ENCODE peak calls at places on chromosomes 11 and 22, in six cellular contexts. Q is A549, X is endothelial cell of umbilical vein, I is NB4, S is tibial nerve, U is Peyer's patch. E is an unnamed sample.

GRCh38 chr11:62889484-62890437 is 9.1 kb downstream of the SLC3A2 start:
- DNase-seq in I (peak), S (no peak), X (peak), U (no peak), Q (peak), E (no peak)

GRCh38 chr11:8357891-8358566 is 94.4 kb upstream of the LMO1 start:
- DNase-seq in I (no peak), S (no peak), Q (no peak), U (no peak), X (no peak), E (no peak)

GRCh38 chr11:8192896-8193209 is 24.0 kb upstream of the RIC3 start:
- DNase-seq in S (no peak), I (no peak), U (no peak), X (no peak), Q (no peak), E (no peak)

GRCh38 chr11:64864473-64865285 is 13.7 kb downstream of the EHD1 start:
- DNase-seq in U (peak), Q (no peak), X (peak), I (peak), S (peak), E (peak)

GRCh38 chr11:115764172-115764571 is 260.0 kb upstream of the CADM1 start:
- DNase-seq in I (no peak), S (no peak), X (no peak), Q (no peak), U (no peak), E (no peak)

GRCh38 chr11:18650353-18650752 is 16.2 kb upstream of the SPTY2D1 start:
- DNase-seq in Q (no peak), S (no peak), X (no peak), U (no peak), I (no peak), E (no peak)

GRCh38 chr11:90373971-90374370 is 151.1 kb upstream of the CHORDC1 start:
- DNase-seq in U (no peak), X (no peak), Q (no peak), S (no peak), I (no peak), E (no peak)

GRCh38 chr11:72446929-72447753 is 12.8 kb upstream of the CLPB start:
- DNase-seq in Q (peak), I (peak), S (no peak), X (peak), U (no peak), E (no peak)

GRCh38 chr11:102680945-102681344 is 24.6 kb downstream of the MMP27 start:
- DNase-seq in X (no peak), U (no peak), S (no peak), I (peak), Q (no peak), E (peak)

GRCh38 chr11:8289426-8290047 is 25.9 kb upstream of the LMO1 start:
- DNase-seq in Q (no peak), S (no peak), I (no peak), U (peak), X (no peak), E (peak)

GRCh38 chr11:83573097-83573496 is 286.9 kb upstream of the CCDC90B start:
- DNase-seq in X (no peak), S (no peak), I (no peak), U (no peak), Q (no peak), E (no peak)

GRCh38 chr22:49925525-49926128 is 7.2 kb downstream of the CRELD2 start:
- DNase-seq in I (no peak), S (no peak), U (peak), Q (no peak), X (no peak), E (no peak)

GRCh38 chr22:43118953-43119458 is 8.5 kb downstream of the BIK start:
- DNase-seq in S (no peak), Q (no peak), U (peak), X (no peak), I (peak), E (no peak)

GRCh38 chr11:130738618-130739017 is 177.7 kb downstream of the SNX19 start:
- DNase-seq in X (no peak), U (no peak), Q (no peak), I (no peak), S (no peak), E (no peak)

GRCh38 chr11:70466596-70466995 is 68.3 kb downstream of the CTTN start:
- DNase-seq in X (no peak), I (no peak), Q (no peak), U (no peak), S (no peak), E (no peak)

GRCh38 chr11:19679952-19680823 is 32.4 kb upstream of the NAV2 start:
- DNase-seq in U (peak), X (peak), Q (peak), S (peak), I (no peak), E (peak)

GRCh38 chr11:72343159-72343756 is 91.1 kb downstream of the CLPB start:
- DNase-seq in X (no peak), I (peak), U (no peak), Q (no peak), S (no peak), E (no peak)

GRCh38 chr11:125180413-125181305 is 16.1 kb downstream of the PKNOX2 start:
- DNase-seq in X (peak), I (no peak), U (no peak), S (no peak), Q (no peak), E (no peak)

GRCh38 chr11:40360206-40360798 is 1099.2 kb downstream of the LRRC4C start:
- DNase-seq in Q (no peak), I (no peak), X (no peak), S (no peak), U (no peak), E (no peak)

GRCh38 chr11:124916370-124916710 is 2.7 kb upstream of the HEPN1 start:
- DNase-seq in I (no peak), X (no peak), Q (no peak), S (no peak), U (no peak), E (no peak)

GRCh38 chr11:72333657-72334056 is 89.7 kb upstream of the PHOX2A start:
- DNase-seq in I (peak), U (peak), Q (peak), S (no peak), X (no peak), E (no peak)

GRCh38 chr11:62108971-62109391 is 14.8 kb upstream of the INCENP start:
- DNase-seq in I (peak), S (no peak), U (no peak), X (peak), Q (no peak), E (no peak)

GRCh38 chr22:36027960-36028645 is 521 bp downstream of the RBFOX2 start:
- DNase-seq in I (peak), U (no peak), X (peak), S (no peak), Q (no peak), E (peak)

GRCh38 chr11:45411221-45411946 is 125.2 kb upstream of the SYT13 start:
- DNase-seq in U (no peak), S (no peak), Q (no peak), X (no peak), I (no peak), E (peak)

GRCh38 chr11:45409587-45409986 is 123.4 kb upstream of the SYT13 start:
- DNase-seq in X (no peak), Q (no peak), S (no peak), I (no peak), U (no peak), E (no peak)

GRCh38 chr11:45412033-45412432 is 125.9 kb upstream of the SYT13 start:
- DNase-seq in Q (no peak), X (no peak), S (no peak), I (no peak), U (no peak), E (no peak)

GRCh38 chr11:45412521-45412920 is 126.4 kb upstream of the SYT13 start:
- DNase-seq in Q (no peak), I (no peak), U (no peak), S (no peak), X (no peak), E (no peak)

GRCh38 chr11:45410391-45411215 is 124.5 kb upstream of the SYT13 start:
- DNase-seq in Q (no peak), I (peak), X (no peak), U (no peak), S (no peak), E (no peak)
- H3K4me3 ChIP-seq in Q (no peak), I (no peak), X (no peak), U (no peak), S (no peak), E (no peak)

DNA sequence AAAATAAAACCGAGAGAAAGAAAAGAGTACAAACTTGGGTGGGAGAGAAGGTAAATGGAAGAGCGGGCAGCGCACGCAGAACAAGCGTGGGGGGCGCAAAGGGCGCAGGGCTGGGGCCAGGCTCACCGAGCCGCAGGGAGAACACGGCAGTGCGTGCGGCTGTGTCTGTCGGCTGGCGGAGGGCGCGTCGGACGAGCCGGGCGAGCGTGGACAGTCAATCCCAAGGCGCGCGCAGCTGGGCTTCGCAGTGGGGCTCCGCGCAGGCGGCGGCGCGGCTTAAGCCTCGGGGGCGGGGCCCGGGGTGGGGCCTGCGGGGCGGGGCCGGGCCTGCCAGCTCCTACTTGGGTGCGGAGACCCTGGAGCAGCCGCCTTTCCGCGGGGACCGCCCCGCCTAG is at the start of gene UCP2:
- DNase-seq in U (peak), I (peak), Q (no peak), X (no peak), S (peak), E (peak)
- TF ChIP-seq POLR2A in U (no peak), I (no peak), Q (peak), X (peak), S (no peak), E (no peak)

GRCh38 chr22:26670459-26670858 is 13.1 kb downstream of the MIAT start:
- DNase-seq in Q (no peak), I (no peak), X (no peak), S (no peak), U (no peak), E (no peak)

GRCh38 chr22:26672590-26673468 is 15.4 kb downstream of the MIAT start:
- DNase-seq in X (peak), I (peak), Q (peak), S (peak), U (peak), E (peak)

GRCh38 chr22:26672060-26672471 is 14.7 kb downstream of the MIAT start:
- DNase-seq in S (no peak), U (no peak), I (no peak), Q (no peak), X (no peak), E (no peak)

GRCh38 chr22:26673485-26673884 is 16.1 kb downstream of the MIAT start:
- DNase-seq in Q (no peak), I (no peak), X (no peak), S (no peak), U (no peak), E (no peak)

GRCh38 chr22:26671317-26672059 is 14.1 kb downstream of the MIAT start:
- DNase-seq in I (no peak), X (no peak), U (peak), Q (no peak), S (peak), E (peak)
- H3K4me3 ChIP-seq in I (no peak), X (no peak), U (peak), Q (no peak), S (no peak), E (no peak)

GRCh38 chr11:66651011-66651410 is 12.5 kb downstream of the RBM4 start:
- DNase-seq in U (no peak), X (no peak), S (no peak), Q (no peak), I (no peak), E (no peak)

GRCh38 chr11:66643745-66644437 is 5.4 kb downstream of the RBM4 start:
- DNase-seq in X (no peak), S (no peak), I (no peak), U (no peak), Q (no peak), E (no peak)

GRCh38 chr11:66649903-66650302 is 11.4 kb downstream of the RBM4 start:
- DNase-seq in I (no peak), U (no peak), S (no peak), Q (no peak), X (no peak), E (no peak)

GRCh38 chr11:66641834-66642233 is 3.3 kb downstream of the RBM4 start:
- DNase-seq in X (no peak), U (no peak), Q (no peak), S (no peak), I (no peak), E (no peak)

GRCh38 chr11:66646875-66647274 is 8.4 kb downstream of the RBM4 start:
- DNase-seq in S (no peak), U (no peak), X (no peak), Q (no peak), I (no peak), E (no peak)
- TF ChIP-seq POLR2A in S (no peak), U (no peak), X (no peak), Q (no peak), I (no peak), E (no peak)

GRCh38 chr22:17922925-17923898 is 101.1 kb downstream of the MICAL3 start:
- DNase-seq in U (no peak), I (no peak), X (peak), Q (no peak), S (no peak), E (no peak)
- H3K4me3 ChIP-seq in U (no peak), I (no peak), X (no peak), Q (no peak), S (no peak), E (no peak)

DNA sequence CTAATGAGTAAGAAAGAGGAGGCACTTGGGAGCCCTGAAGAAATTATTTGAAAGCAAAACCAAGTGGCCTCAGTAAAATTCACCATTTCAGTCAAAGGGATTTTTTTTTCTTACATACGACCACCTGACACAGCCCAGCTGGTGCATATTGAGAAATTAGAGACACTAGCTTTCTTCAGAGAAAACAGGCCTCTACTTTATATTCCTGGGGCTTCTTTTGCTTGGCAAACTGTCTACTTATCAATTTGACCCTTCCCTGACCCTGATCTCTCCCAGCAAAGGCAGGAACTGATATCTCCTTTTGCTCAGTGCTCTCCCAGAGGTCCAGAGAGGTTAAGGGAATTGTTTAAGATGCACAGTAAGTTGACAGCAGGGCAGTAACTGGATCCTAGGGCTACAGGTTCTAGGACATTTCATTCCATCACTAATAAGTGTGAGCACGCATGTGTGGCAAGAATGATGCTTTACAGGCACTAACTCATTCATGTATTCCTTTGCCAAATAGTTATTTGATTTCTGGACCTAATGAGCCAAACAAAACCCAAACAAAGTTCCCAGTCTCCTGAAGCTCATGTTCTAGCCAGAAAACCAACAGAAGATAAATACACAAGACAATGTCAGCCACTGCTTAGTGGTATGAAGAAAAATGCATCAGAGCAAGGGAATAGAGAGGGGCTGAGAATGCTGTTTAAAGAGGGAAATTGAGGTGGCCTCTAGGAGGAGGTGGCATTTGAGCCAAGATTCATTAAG is 467.6 kb downstream of the SOX6 start:
- DNase-seq in U (no peak), S (no peak), I (no peak), Q (no peak), X (no peak), E (no peak)
- TF ChIP-seq POLR2A in U (no peak), S (no peak), I (no peak), Q (no peak), X (no peak), E (no peak)

GRCh38 chr11:96293583-96293982 is 49.4 kb downstream of the MAML2 start:
- DNase-seq in U (no peak), I (peak), S (no peak), X (peak), Q (no peak), E (no peak)
- H3K4me3 ChIP-seq in U (no peak), I (no peak), S (no peak), X (no peak), Q (no peak), E (no peak)

GRCh38 chr11:134153147-134153905 is 70.4 kb downstream of the NCAPD3 start:
- DNase-seq in Q (no peak), U (no peak), S (no peak), I (no peak), X (no peak), E (no peak)
- TF ChIP-seq POLR2A in Q (no peak), U (no peak), S (no peak), I (no peak), X (no peak), E (no peak)

GRCh38 chr22:44667829-44668189 is 34.2 kb upstream of the PRR5 start:
- DNase-seq in S (no peak), X (no peak), U (peak), Q (no peak), I (no peak), E (no peak)
- H3K4me3 ChIP-seq in S (peak), X (no peak), U (peak), Q (peak), I (no peak), E (peak)

GRCh38 chr11:533049-533585 is 2.3 kb downstream of the HRAS start:
- DNase-seq in I (no peak), Q (no peak), U (no peak), S (no peak), X (no peak), E (no peak)

GRCh38 chr11:533586-534196 is 1.7 kb downstream of the HRAS start:
- DNase-seq in X (no peak), U (no peak), Q (no peak), S (no peak), I (no peak), E (no peak)

GRCh38 chr11:535519-536454 is at the start of gene HRAS:
- DNase-seq in S (peak), U (peak), I (peak), X (peak), Q (peak), E (peak)

GRCh38 chr11:534197-534591 is 1.2 kb downstream of the HRAS start:
- DNase-seq in S (no peak), U (no peak), Q (no peak), I (no peak), X (no peak), E (peak)

DNA sequence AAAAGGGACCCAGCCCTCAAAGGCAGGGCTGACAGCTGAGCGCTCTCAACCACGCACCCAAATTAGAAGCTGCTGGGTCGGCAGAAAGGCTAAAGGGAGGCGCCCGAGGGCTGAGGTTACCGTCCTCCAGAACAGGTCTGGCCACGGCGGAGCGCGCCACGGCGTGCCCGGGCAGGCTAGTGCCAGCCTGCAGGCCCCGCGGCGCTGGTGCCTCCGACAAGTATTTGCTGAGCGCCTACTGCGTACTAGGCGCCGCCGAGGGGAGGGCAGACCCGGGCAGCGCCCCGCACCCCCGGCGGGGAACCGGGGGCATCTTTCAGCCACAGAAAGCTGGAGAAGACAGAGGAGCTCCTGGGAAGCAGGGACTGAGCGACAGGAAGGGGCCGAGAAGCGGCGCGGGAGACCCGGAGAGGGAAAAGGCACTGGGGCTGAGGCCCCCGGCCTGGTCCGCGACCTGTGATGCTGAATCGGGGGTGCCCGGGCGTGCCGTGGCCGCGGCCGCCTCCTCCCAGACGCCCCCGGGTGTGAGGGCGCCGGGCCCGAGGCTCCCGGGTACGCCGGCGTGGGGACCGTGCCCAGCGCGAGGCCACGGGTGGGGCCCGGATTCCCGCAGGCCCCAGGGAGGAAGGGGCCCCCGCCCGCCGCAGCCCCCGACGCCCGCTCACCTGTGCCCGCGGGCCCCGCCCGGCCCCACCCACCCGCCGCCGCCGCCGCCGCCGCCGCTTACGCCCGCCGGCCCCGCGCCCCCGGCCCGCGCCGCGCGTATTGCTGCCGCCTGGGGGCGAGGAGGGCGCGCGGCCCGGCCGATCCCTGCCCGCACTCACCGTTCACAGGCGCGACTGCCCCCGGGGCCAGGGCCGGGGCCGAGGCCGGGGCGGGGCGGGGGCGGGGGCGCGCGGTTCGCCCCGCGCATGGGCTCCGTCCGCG is 521 bp downstream of the HRAS start:
- DNase-seq in S (no peak), X (peak), Q (no peak), I (peak), U (no peak), E (peak)
- TF ChIP-seq POLR2A in S (no peak), X (no peak), Q (no peak), I (no peak), U (no peak), E (no peak)

E was measured in lower leg skin.